ENCODE peak calls at places on chromosomes 5 and 9, in six cellular contexts. One of them, this sample, is unnamed.

GRCh38 chr5:171693397-171693796 is 92.2 kb upstream of the SMIM23 start:
- DNase-seq in H1: no peak
- DNase-seq in stomach: no peak
- DNase-seq in K562: no peak
- DNase-seq in ovary: no peak
- DNase-seq in A549: no peak
- DNase-seq in this sample: peak; percentile 34

GRCh38 chr9:33108472-33108871 is 32.0 kb upstream of the SMU1 start:
- DNase-seq in K562: no peak
- DNase-seq in H1: no peak
- DNase-seq in stomach: no peak
- DNase-seq in A549: no peak
- DNase-seq in ovary: no peak
- DNase-seq in this sample: no peak

GRCh38 chr9:727767-728166 is 113.7 kb upstream of the DMRT1 start:
- DNase-seq in stomach: no peak
- DNase-seq in ovary: no peak
- DNase-seq in A549: no peak
- DNase-seq in H1: no peak
- DNase-seq in K562: no peak
- DNase-seq in this sample: no peak

GRCh38 chr9:36925033-36925432 is 109.0 kb downstream of the PAX5 start:
- DNase-seq in ovary: no peak
- DNase-seq in stomach: no peak
- DNase-seq in H1: no peak
- DNase-seq in A549: peak; percentile 19
- DNase-seq in K562: no peak
- DNase-seq in this sample: no peak

GRCh38 chr5:37858250-37858649 is 18.4 kb upstream of the GDNF start:
- DNase-seq in stomach: no peak
- DNase-seq in A549: no peak
- DNase-seq in ovary: no peak
- DNase-seq in H1: no peak
- DNase-seq in K562: no peak
- DNase-seq in this sample: no peak

GRCh38 chr9:131697097-131697496 is 42.8 kb downstream of the RAPGEF1 start:
- DNase-seq in ovary: peak; percentile 66
- DNase-seq in stomach: peak; percentile 61
- DNase-seq in H1: no peak
- DNase-seq in A549: no peak
- DNase-seq in K562: no peak
- DNase-seq in this sample: no peak

GRCh38 chr9:97518909-97519307 is 17.4 kb downstream of the TMOD1 start:
- DNase-seq in stomach: peak; percentile 41
- DNase-seq in K562: no peak
- DNase-seq in A549: peak; percentile 79
- DNase-seq in ovary: peak; percentile 61
- DNase-seq in H1: no peak
- DNase-seq in this sample: no peak

GRCh38 chr5:137491121-137491520 is 8.0 kb downstream of the SPOCK1 start:
- DNase-seq in H1: no peak
- DNase-seq in A549: no peak
- DNase-seq in ovary: no peak
- DNase-seq in stomach: no peak
- DNase-seq in K562: no peak
- DNase-seq in this sample: no peak

GRCh38 chr5:88675758-88676636 is 207.0 kb downstream of the MEF2C start:
- DNase-seq in stomach: no peak
- DNase-seq in A549: peak; percentile 61
- DNase-seq in H1: no peak
- DNase-seq in ovary: peak; percentile 61
- DNase-seq in K562: no peak
- DNase-seq in this sample: no peak

GRCh38 chr5:112757468-112758208 is 20.0 kb downstream of the APC start:
- DNase-seq in K562: no peak
- DNase-seq in A549: peak; percentile 65
- DNase-seq in stomach: no peak
- DNase-seq in H1: no peak
- DNase-seq in ovary: no peak
- DNase-seq in this sample: no peak

GRCh38 chr9:37034938-37035471 is 937 bp upstream of the PAX5 start:
- DNase-seq in H1: no peak
- DNase-seq in ovary: no peak
- DNase-seq in stomach: no peak
- DNase-seq in K562: no peak
- DNase-seq in A549: no peak
- DNase-seq in this sample: no peak

GRCh38 chr9:106613250-106613737 is 249.7 kb upstream of the ZNF462 start:
- DNase-seq in K562: no peak
- DNase-seq in stomach: peak; percentile 65
- DNase-seq in H1: no peak
- DNase-seq in A549: no peak
- DNase-seq in ovary: no peak
- DNase-seq in this sample: no peak

GRCh38 chr5:74040065-74040551 is 414.1 kb downstream of the ARHGEF28 start:
- DNase-seq in A549: peak; percentile 17
- DNase-seq in H1: no peak
- DNase-seq in stomach: no peak
- DNase-seq in K562: no peak
- DNase-seq in ovary: peak; percentile 49
- DNase-seq in this sample: no peak

GRCh38 chr9:35490910-35491465 is 1.1 kb downstream of the RUSC2 start:
- DNase-seq in A549: peak; percentile 45
- DNase-seq in ovary: no peak
- DNase-seq in stomach: no peak
- DNase-seq in K562: no peak
- DNase-seq in H1: no peak
- DNase-seq in this sample: no peak

GRCh38 chr9:109534151-109534550 is 36.0 kb upstream of the PTPN3 start:
- DNase-seq in K562: no peak
- DNase-seq in H1: no peak
- DNase-seq in A549: no peak
- DNase-seq in stomach: no peak
- DNase-seq in ovary: no peak
- DNase-seq in this sample: no peak

GRCh38 chr5:81718300-81718699 is 32.6 kb downstream of the SSBP2 start:
- DNase-seq in stomach: no peak
- DNase-seq in ovary: no peak
- DNase-seq in K562: peak; percentile 12
- DNase-seq in H1: no peak
- DNase-seq in A549: no peak
- DNase-seq in this sample: no peak

DNA sequence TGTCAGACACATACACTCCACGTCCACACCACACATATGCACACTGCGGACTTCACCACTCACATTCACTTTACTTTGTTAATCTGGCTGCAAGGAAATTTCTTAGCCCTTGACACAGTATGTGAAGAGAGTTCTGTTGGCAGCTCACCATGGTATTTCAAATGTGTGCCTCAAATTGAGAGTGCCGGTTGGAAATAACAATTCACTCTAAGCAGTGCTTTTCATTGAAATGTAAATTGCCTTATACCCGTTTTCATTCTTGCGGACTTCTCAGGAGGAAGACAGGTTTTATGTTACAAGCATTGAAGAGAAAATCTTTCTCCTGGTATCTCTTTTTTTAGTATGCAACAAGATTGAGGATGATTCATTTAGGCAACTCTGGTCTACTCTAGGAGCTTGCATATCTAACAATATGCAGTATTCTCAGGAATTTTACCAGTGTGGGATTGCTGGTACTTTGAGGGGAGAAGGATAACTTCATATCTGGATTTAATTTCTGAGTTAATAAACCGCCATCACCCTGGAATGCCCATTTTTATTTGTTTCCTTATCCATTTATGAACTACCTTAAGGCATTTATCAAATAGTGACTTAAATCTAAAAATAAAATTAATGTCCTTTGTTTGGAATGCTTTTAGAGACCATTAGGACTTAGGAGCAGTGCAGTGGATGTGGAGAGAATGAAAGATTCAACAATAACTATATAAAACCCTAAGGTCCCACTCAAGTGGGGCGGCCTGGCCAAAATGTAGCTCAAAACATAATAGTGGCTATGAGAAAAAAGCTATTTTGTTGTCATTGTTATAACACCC is 87.0 kb downstream of the IQGAP2 start:
- DNase-seq in H1: no peak
- DNase-seq in ovary: no peak
- DNase-seq in stomach: no peak
- DNase-seq in A549: no peak
- DNase-seq in K562: no peak
- DNase-seq in this sample: no peak
- TF ChIP-seq EP300 in H1: no peak
- TF ChIP-seq EP300 in ovary: no peak
- TF ChIP-seq EP300 in stomach: no peak
- TF ChIP-seq EP300 in A549: no peak
- TF ChIP-seq EP300 in K562: no peak
- TF ChIP-seq EP300 in this sample: no peak

GRCh38 chr5:75721573-75721972 is 4.3 kb upstream of the POC5 start:
- DNase-seq in K562: no peak
- DNase-seq in A549: no peak
- DNase-seq in H1: no peak
- DNase-seq in ovary: no peak
- DNase-seq in stomach: no peak
- DNase-seq in this sample: no peak

GRCh38 chr5:75717082-75717922 is at the start of gene POC5:
- DNase-seq in stomach: peak; percentile 98
- DNase-seq in K562: peak; percentile 97
- DNase-seq in ovary: peak; percentile 99
- DNase-seq in H1: peak; percentile 94
- DNase-seq in A549: peak; percentile 98
- DNase-seq in this sample: peak; percentile 99

GRCh38 chr5:75716715-75717081 is 539 bp downstream of the POC5 start:
- DNase-seq in stomach: no peak
- DNase-seq in H1: no peak
- DNase-seq in ovary: no peak
- DNase-seq in K562: no peak
- DNase-seq in A549: no peak
- DNase-seq in this sample: no peak

GRCh38 chr5:75723378-75723777 is 6.1 kb upstream of the POC5 start:
- DNase-seq in K562: no peak
- DNase-seq in A549: no peak
- DNase-seq in ovary: no peak
- DNase-seq in H1: no peak
- DNase-seq in stomach: no peak
- DNase-seq in this sample: no peak

DNA sequence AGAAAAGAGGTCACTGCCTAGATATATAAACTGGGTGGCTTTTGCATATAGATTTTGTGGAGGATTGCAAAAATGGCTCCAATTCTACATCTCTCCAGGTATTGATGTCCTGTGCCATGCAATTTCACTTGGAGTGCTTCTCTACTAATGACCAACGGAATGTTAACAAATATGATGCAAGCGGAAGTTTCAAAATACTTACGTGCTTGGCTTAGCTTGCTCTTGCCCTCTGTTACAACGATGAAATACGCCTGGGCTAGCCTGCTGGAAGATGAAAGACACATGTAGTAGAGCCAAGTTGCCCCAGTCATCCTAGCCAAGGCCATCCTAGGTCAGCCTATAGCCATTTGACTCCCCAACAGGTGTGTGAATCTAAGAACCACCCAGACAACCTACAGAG is 3.6 kb upstream of the POC5 start:
- DNase-seq in stomach: no peak
- DNase-seq in ovary: no peak
- DNase-seq in H1: no peak
- DNase-seq in K562: no peak
- DNase-seq in A549: no peak
- DNase-seq in this sample: no peak
- TF ChIP-seq EP300 in stomach: no peak
- TF ChIP-seq EP300 in ovary: no peak
- TF ChIP-seq EP300 in H1: no peak
- TF ChIP-seq EP300 in K562: no peak
- TF ChIP-seq EP300 in A549: no peak
- TF ChIP-seq EP300 in this sample: no peak

GRCh38 chr9:128349125-128349524 is 8.8 kb downstream of the SLC27A4 start:
- DNase-seq in stomach: no peak
- DNase-seq in ovary: no peak
- DNase-seq in A549: no peak
- DNase-seq in K562: no peak
- DNase-seq in H1: no peak
- DNase-seq in this sample: no peak
- TF ChIP-seq EP300 in stomach: no peak
- TF ChIP-seq EP300 in ovary: no peak
- TF ChIP-seq EP300 in A549: no peak
- TF ChIP-seq EP300 in K562: no peak
- TF ChIP-seq EP300 in H1: no peak
- TF ChIP-seq EP300 in this sample: no peak

DNA sequence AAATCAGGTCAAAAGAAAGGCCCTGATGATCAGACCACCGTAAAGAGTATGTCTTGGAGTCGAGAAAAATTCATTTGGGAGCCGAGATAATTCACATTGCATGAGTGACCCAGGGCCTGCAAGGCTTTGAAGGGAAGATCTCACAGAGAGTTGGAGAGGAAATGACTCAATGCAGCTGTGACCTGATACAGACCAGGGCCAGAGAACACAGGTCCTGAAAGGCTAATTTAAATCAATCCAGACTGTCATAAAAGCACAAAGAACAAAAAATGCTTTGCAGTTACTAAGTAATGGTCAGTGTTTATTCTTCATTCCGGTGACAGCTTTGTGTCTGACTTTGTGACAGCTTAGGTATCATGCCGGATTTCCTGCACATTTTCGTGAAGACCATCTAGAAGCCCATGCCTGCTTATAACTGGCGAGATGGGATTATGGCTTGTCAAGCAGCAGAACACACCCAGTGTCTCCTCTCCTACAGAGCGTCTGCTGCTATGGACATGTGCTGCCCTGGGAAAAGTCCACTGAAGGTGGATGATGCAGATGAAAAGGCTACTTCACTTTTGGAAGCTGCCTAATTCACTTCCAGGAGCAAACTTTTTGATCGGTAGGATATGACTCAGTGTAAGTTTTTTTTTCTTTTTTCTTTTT is 5.8 kb upstream of the ACTBL2 start:
- DNase-seq in K562: no peak
- DNase-seq in A549: no peak
- DNase-seq in stomach: no peak
- DNase-seq in H1: no peak
- DNase-seq in ovary: no peak
- DNase-seq in this sample: no peak
- TF ChIP-seq EP300 in K562: no peak
- TF ChIP-seq EP300 in A549: no peak
- TF ChIP-seq EP300 in stomach: no peak
- TF ChIP-seq EP300 in H1: no peak
- TF ChIP-seq EP300 in ovary: no peak
- TF ChIP-seq EP300 in this sample: no peak

GRCh38 chr9:86747711-86748110 is 199.6 kb downstream of the GAS1 start:
- DNase-seq in H1: no peak
- DNase-seq in stomach: no peak
- DNase-seq in ovary: no peak
- DNase-seq in A549: no peak
- DNase-seq in K562: no peak
- DNase-seq in this sample: no peak
- TF ChIP-seq EP300 in H1: no peak
- TF ChIP-seq EP300 in stomach: no peak
- TF ChIP-seq EP300 in ovary: no peak
- TF ChIP-seq EP300 in A549: no peak
- TF ChIP-seq EP300 in K562: no peak
- TF ChIP-seq EP300 in this sample: no peak

This sample was measured in suprapubic skin.